ENCODE peak calls at places on chromosome 7, in five cellular contexts. One of them, this sample, is unnamed.

GRCh38 chr7:134669845-134670373 is 23.3 kb downstream of the BPGM start:
- DNase-seq in endodermal cell: no peak
- DNase-seq in tibial artery: peak
- DNase-seq in activated naive CD4-positive, alpha-beta T cell treated with anti-CD3 and anti-CD28 coated beads, Interleukin-2, amount 10 ng/mL, durations not matched to agents 7 days and 5 days: peak
- DNase-seq in cardiac septum: no peak
- DNase-seq in this sample: no peak

GRCh38 chr7:129952164-129952652 is 552 bp downstream of the UBE2H start:
- DNase-seq in cardiac septum: peak
- DNase-seq in tibial artery: peak
- DNase-seq in activated naive CD4-positive, alpha-beta T cell treated with anti-CD3 and anti-CD28 coated beads, Interleukin-2, amount 10 ng/mL, durations not matched to agents 7 days and 5 days: peak
- DNase-seq in endodermal cell: peak
- DNase-seq in this sample: peak

GRCh38 chr7:35647171-35647574 is 47.8 kb downstream of the HERPUD2 start:
- DNase-seq in tibial artery: no peak
- DNase-seq in endodermal cell: peak
- DNase-seq in activated naive CD4-positive, alpha-beta T cell treated with anti-CD3 and anti-CD28 coated beads, Interleukin-2, amount 10 ng/mL, durations not matched to agents 7 days and 5 days: no peak
- DNase-seq in cardiac septum: no peak
- DNase-seq in this sample: no peak

GRCh38 chr7:139232377-139232717 is 1.3 kb downstream of the UBN2 start:
- DNase-seq in activated naive CD4-positive, alpha-beta T cell treated with anti-CD3 and anti-CD28 coated beads, Interleukin-2, amount 10 ng/mL, durations not matched to agents 7 days and 5 days: no peak
- DNase-seq in tibial artery: no peak
- DNase-seq in endodermal cell: no peak
- DNase-seq in cardiac septum: no peak
- DNase-seq in this sample: no peak

GRCh38 chr7:132065193-132065972 is 509.0 kb upstream of the PODXL start:
- DNase-seq in cardiac septum: no peak
- DNase-seq in activated naive CD4-positive, alpha-beta T cell treated with anti-CD3 and anti-CD28 coated beads, Interleukin-2, amount 10 ng/mL, durations not matched to agents 7 days and 5 days: no peak
- DNase-seq in endodermal cell: no peak
- DNase-seq in tibial artery: peak
- DNase-seq in this sample: peak

GRCh38 chr7:111370002-111370401 is 192.3 kb downstream of the IMMP2L start:
- DNase-seq in endodermal cell: no peak
- DNase-seq in activated naive CD4-positive, alpha-beta T cell treated with anti-CD3 and anti-CD28 coated beads, Interleukin-2, amount 10 ng/mL, durations not matched to agents 7 days and 5 days: no peak
- DNase-seq in tibial artery: no peak
- DNase-seq in cardiac septum: no peak
- DNase-seq in this sample: no peak

GRCh38 chr7:112986256-112987031 is 100.2 kb downstream of the GPR85 start:
- DNase-seq in activated naive CD4-positive, alpha-beta T cell treated with anti-CD3 and anti-CD28 coated beads, Interleukin-2, amount 10 ng/mL, durations not matched to agents 7 days and 5 days: no peak
- DNase-seq in endodermal cell: no peak
- DNase-seq in tibial artery: no peak
- DNase-seq in cardiac septum: no peak
- DNase-seq in this sample: no peak

GRCh38 chr7:26168458-26169023 is 16.5 kb downstream of the NFE2L3 start:
- DNase-seq in cardiac septum: no peak
- DNase-seq in endodermal cell: no peak
- DNase-seq in activated naive CD4-positive, alpha-beta T cell treated with anti-CD3 and anti-CD28 coated beads, Interleukin-2, amount 10 ng/mL, durations not matched to agents 7 days and 5 days: no peak
- DNase-seq in tibial artery: no peak
- DNase-seq in this sample: no peak

GRCh38 chr7:16905300-16906044 is 23.7 kb upstream of the AGR3 start:
- DNase-seq in tibial artery: no peak
- DNase-seq in cardiac septum: no peak
- DNase-seq in endodermal cell: no peak
- DNase-seq in activated naive CD4-positive, alpha-beta T cell treated with anti-CD3 and anti-CD28 coated beads, Interleukin-2, amount 10 ng/mL, durations not matched to agents 7 days and 5 days: no peak
- DNase-seq in this sample: no peak

GRCh38 chr7:155119801-155120382 is 49.8 kb downstream of the HTR5A start:
- DNase-seq in endodermal cell: peak
- DNase-seq in cardiac septum: no peak
- DNase-seq in activated naive CD4-positive, alpha-beta T cell treated with anti-CD3 and anti-CD28 coated beads, Interleukin-2, amount 10 ng/mL, durations not matched to agents 7 days and 5 days: no peak
- DNase-seq in tibial artery: no peak
- DNase-seq in this sample: no peak

GRCh38 chr7:107920048-107920772 is 29.2 kb downstream of the DLD start:
- DNase-seq in activated naive CD4-positive, alpha-beta T cell treated with anti-CD3 and anti-CD28 coated beads, Interleukin-2, amount 10 ng/mL, durations not matched to agents 7 days and 5 days: no peak
- DNase-seq in cardiac septum: no peak
- DNase-seq in tibial artery: no peak
- DNase-seq in endodermal cell: no peak
- DNase-seq in this sample: no peak

GRCh38 chr7:69703099-69703498 is 104.8 kb downstream of the AUTS2 start:
- DNase-seq in cardiac septum: no peak
- DNase-seq in activated naive CD4-positive, alpha-beta T cell treated with anti-CD3 and anti-CD28 coated beads, Interleukin-2, amount 10 ng/mL, durations not matched to agents 7 days and 5 days: no peak
- DNase-seq in tibial artery: no peak
- DNase-seq in endodermal cell: no peak
- DNase-seq in this sample: no peak

GRCh38 chr7:42262907-42263466 is 26.0 kb upstream of the GLI3 start:
- DNase-seq in cardiac septum: peak
- DNase-seq in tibial artery: peak
- DNase-seq in endodermal cell: peak
- DNase-seq in activated naive CD4-positive, alpha-beta T cell treated with anti-CD3 and anti-CD28 coated beads, Interleukin-2, amount 10 ng/mL, durations not matched to agents 7 days and 5 days: no peak
- DNase-seq in this sample: peak

This sample was measured in uterus.